ENCODE peak calls at places on chromosomes 11 and 22, in seven cellular contexts. D, B, C, Y, F, O and G are unnamed samples.

GRCh38 chr11:90326647-90327046 is 103.8 kb upstream of the CHORDC1 start:
- DNase-seq in D (no peak), B (no peak), C (no peak), Y (no peak), F (no peak), O (no peak), G (no peak)

GRCh38 chr22:48187272-48187855 is 1424.9 kb downstream of the TBC1D22A start:
- DNase-seq in D (no peak), B (no peak), C (no peak), Y (no peak), F (peak; percentile 61), O (no peak), G (no peak)

GRCh38 chr11:58596621-58597020 is 17.8 kb downstream of the ZFP91 start:
- DNase-seq in D (no peak), B (no peak), C (no peak), Y (no peak), F (no peak), O (no peak), G (no peak)

GRCh38 chr11:113817162-113817561 is 37.6 kb downstream of the CLDN25 start:
- DNase-seq in D (no peak), B (no peak), C (no peak), Y (no peak), F (no peak), O (no peak), G (no peak)

GRCh38 chr11:111514216-111515031 is at the start of gene HOATZ:
- DNase-seq in D (no peak), B (no peak), C (peak; percentile 51), Y (peak; percentile 30), F (peak; percentile 81), O (no peak), G (peak; percentile 75)

GRCh38 chr22:37621352-37621860 is 12.8 kb downstream of the GGA1 start:
- DNase-seq in D (no peak), B (no peak), C (no peak), Y (no peak), F (no peak), O (no peak), G (no peak)

GRCh38 chr11:116701297-116701801 is 71.4 kb downstream of the BUD13 start:
- DNase-seq in D (no peak), B (no peak), C (no peak), Y (peak; percentile 42), F (no peak), O (no peak), G (no peak)

GRCh38 chr11:107679255-107680024 is 32.4 kb downstream of the SLN start:
- DNase-seq in D (no peak), B (no peak), C (no peak), Y (no peak), F (no peak), O (no peak), G (no peak)

GRCh38 chr11:28743101-28743550 is 634.9 kb downstream of the METTL15 start:
- DNase-seq in D (peak; percentile 42), B (no peak), C (peak; percentile 27), Y (no peak), F (peak; percentile 83), O (no peak), G (no peak)